ENCODE peak calls at places on chromosome 19, in six cellular contexts. H, Y, D, O, U and L are unnamed samples.

GRCh38 chr19:3518231-3518630 is 12.1 kb downstream of the FZR1 start:
- DNase-seq in H (no peak), Y (no peak), D (no peak), O (no peak), U (no peak), L (no peak)

GRCh38 chr19:10762656-10763055 is 44.8 kb downstream of the DNM2 start:
- DNase-seq in H (no peak), Y (no peak), D (no peak), O (no peak), U (no peak), L (peak)

GRCh38 chr19:7267792-7268736 is 26.1 kb downstream of the INSR start:
- DNase-seq in H (no peak), Y (no peak), D (no peak), O (no peak), U (no peak), L (no peak)

GRCh38 chr19:55319786-55320185 is 5.4 kb downstream of the TMEM150B start:
- DNase-seq in H (no peak), Y (no peak), D (no peak), O (peak), U (peak), L (no peak)

GRCh38 chr19:875265-875879 is 15.9 kb downstream of the CFD start:
- DNase-seq in H (no peak), Y (no peak), D (no peak), O (no peak), U (no peak), L (no peak)

GRCh38 chr19:4284176-4284958 is 5.3 kb downstream of the SHD start:
- DNase-seq in H (no peak), Y (no peak), D (no peak), O (no peak), U (no peak), L (peak)

GRCh38 chr19:55247621-55248099 is 11.2 kb downstream of the PPP6R1 start:
- DNase-seq in H (no peak), Y (no peak), D (no peak), O (peak), U (no peak), L (peak)

GRCh38 chr19:49337267-49338022 is 2.2 kb downstream of the CD37 start:
- DNase-seq in H (peak), Y (no peak), D (no peak), O (no peak), U (no peak), L (no peak)

GRCh38 chr19:48393559-48394330 is at the start of gene GRIN2D:
- DNase-seq in H (no peak), Y (no peak), D (no peak), O (no peak), U (peak), L (no peak)

GRCh38 chr19:13277104-13277809 is 127.0 kb downstream of the IER2 start:
- DNase-seq in H (peak), Y (peak), D (no peak), O (peak), U (peak), L (peak)

GRCh38 chr19:35995655-35995993 is 636 bp downstream of the SDHAF1 start:
- DNase-seq in H (no peak), Y (peak), D (peak), O (peak), U (peak), L (peak)

GRCh38 chr19:343941-344624 is 513 bp downstream of the MIER2 start:
- DNase-seq in H (no peak), Y (peak), D (no peak), O (peak), U (peak), L (peak)

GRCh38 chr19:1098177-1099051 is 3.2 kb upstream of the POLR2E start:
- DNase-seq in H (no peak), Y (no peak), D (no peak), O (peak), U (no peak), L (no peak)

GRCh38 chr19:12669272-12670158 is 2.9 kb downstream of the WDR83 start:
- DNase-seq in H (peak), Y (peak), D (peak), O (peak), U (peak), L (peak)

GRCh38 chr19:35806597-35806996 is 6.0 kb downstream of the PRODH2 start:
- DNase-seq in H (no peak), Y (no peak), D (no peak), O (no peak), U (no peak), L (no peak)

GRCh38 chr19:3504723-3505122 is 1.4 kb upstream of the FZR1 start:
- DNase-seq in H (no peak), Y (no peak), D (no peak), O (no peak), U (no peak), L (no peak)

GRCh38 chr19:48415395-48415794 is 21.9 kb downstream of the GRIN2D start:
- DNase-seq in H (peak), Y (no peak), D (peak), O (peak), U (peak), L (peak)

GRCh38 chr19:58055483-58055874 is 3.6 kb upstream of the ZNF135 start:
- DNase-seq in H (no peak), Y (no peak), D (no peak), O (no peak), U (no peak), L (no peak)

GRCh38 chr19:5605362-5605761 is 17.2 kb downstream of the SAFB2 start:
- DNase-seq in H (no peak), Y (no peak), D (no peak), O (no peak), U (no peak), L (no peak)

GRCh38 chr19:12837225-12837624 is 1.1 kb upstream of the MAST1 start:
- DNase-seq in H (no peak), Y (no peak), D (no peak), O (no peak), U (no peak), L (no peak)

GRCh38 chr19:35661995-35662340 is 4.3 kb upstream of the UPK1A start:
- DNase-seq in H (no peak), Y (no peak), D (no peak), O (no peak), U (no peak), L (no peak)

GRCh38 chr19:36986601-36987000 is 70.5 kb downstream of the ZNF568 start:
- DNase-seq in H (no peak), Y (no peak), D (no peak), O (no peak), U (no peak), L (no peak)

GRCh38 chr19:9149976-9150375 is 9.8 kb downstream of the ZNF317 start:
- DNase-seq in H (no peak), Y (no peak), D (peak), O (no peak), U (no peak), L (no peak)

GRCh38 chr19:36169084-36169760 is 17.0 kb upstream of the COX7A1 start:
- DNase-seq in H (no peak), Y (no peak), D (no peak), O (no peak), U (peak), L (no peak)

GRCh38 chr19:34269968-34270621 is 15.7 kb downstream of the GARRE1 start:
- DNase-seq in H (peak), Y (peak), D (peak), O (peak), U (peak), L (peak)

DNA sequence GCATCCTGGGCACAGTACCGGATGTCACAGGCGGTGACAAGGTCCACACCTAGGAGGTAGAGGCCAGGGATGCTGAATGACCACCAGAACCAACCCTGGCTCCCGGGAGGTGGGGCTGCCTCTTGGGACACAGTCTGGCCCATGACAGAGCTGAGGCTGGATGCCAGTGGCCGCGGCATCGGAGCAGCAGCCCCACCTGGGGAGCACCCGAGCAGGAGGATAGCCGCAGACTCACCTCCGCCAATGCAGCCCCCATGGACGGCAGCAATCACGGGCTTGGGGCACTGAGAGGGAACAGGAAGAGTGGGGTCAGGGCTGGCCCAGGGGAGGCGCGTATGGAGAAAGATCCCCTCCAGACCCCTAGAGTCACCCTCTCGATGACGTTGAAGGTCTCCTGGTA is 4.3 kb upstream of the LGALS4 start:
- DNase-seq in H (no peak), Y (no peak), D (no peak), O (no peak), U (no peak), L (no peak)
- TF ChIP-seq CTCF in H (no peak), Y (no peak), D (no peak), O (no peak), U (no peak), L (no peak)

GRCh38 chr19:21758296-21758695 is 9.1 kb downstream of the ZNF100 start:
- DNase-seq in H (no peak), Y (no peak), D (no peak), O (no peak), U (no peak), L (no peak)
- TF ChIP-seq CTCF in H (no peak), Y (no peak), D (no peak), O (no peak), U (no peak), L (no peak)

GRCh38 chr19:42465827-42466280 is 23.1 kb upstream of the CXCL17 start:
- DNase-seq in H (no peak), Y (no peak), D (no peak), O (no peak), U (no peak), L (no peak)
- TF ChIP-seq CTCF in H (no peak), Y (no peak), D (no peak), O (no peak), U (no peak), L (no peak)

DNA sequence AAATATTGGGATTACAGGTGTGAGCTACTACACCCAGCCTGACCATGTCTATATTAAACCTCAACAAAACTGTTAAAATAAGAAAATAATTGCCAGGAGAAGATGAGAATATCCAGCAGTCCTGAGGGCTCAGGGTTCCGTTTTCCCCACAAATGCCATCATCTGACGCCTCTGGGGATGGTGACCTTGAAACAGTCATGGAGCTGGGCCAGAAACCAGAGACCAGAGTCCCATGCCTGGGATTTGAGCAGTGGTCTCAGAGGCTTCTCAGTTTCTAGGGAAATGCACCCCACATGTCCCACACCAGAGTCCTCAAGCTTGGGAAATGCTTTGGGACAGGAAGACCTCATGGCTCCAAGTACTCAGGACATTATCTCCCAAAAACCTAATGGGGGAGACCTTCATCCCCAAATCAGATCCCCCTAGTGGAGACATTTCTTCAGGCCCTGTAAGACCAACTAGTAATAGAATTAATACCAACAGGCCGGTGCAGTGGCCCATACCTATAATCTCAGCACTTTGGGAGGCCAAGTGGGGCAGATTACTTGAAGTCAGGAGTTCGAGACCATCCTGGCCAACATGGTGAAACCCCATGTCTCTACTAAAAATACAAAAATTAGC is 2.9 kb upstream of the MAP1S start:
- DNase-seq in H (no peak), Y (no peak), D (no peak), O (no peak), U (no peak), L (no peak)
- TF ChIP-seq CTCF in H (no peak), Y (no peak), D (no peak), O (peak), U (no peak), L (no peak)

GRCh38 chr19:43784981-43785808 is 4.4 kb upstream of the KCNN4 start:
- DNase-seq in H (peak), Y (peak), D (no peak), O (peak), U (peak), L (peak)
- TF ChIP-seq CTCF in H (peak), Y (peak), D (no peak), O (peak), U (peak), L (peak)

GRCh38 chr19:46031781-46032596 is 8.8 kb downstream of the IGFL4 start:
- DNase-seq in H (no peak), Y (no peak), D (peak), O (no peak), U (no peak), L (no peak)
- TF ChIP-seq CTCF in H (no peak), Y (no peak), D (no peak), O (no peak), U (no peak), L (no peak)

GRCh38 chr19:43503501-43504425 is 783 bp downstream of the PHLDB3 start:
- DNase-seq in H (peak), Y (peak), D (peak), O (peak), U (peak), L (peak)
- TF ChIP-seq CTCF in H (no peak), Y (peak), D (no peak), O (no peak), U (peak), L (no peak)

DNA sequence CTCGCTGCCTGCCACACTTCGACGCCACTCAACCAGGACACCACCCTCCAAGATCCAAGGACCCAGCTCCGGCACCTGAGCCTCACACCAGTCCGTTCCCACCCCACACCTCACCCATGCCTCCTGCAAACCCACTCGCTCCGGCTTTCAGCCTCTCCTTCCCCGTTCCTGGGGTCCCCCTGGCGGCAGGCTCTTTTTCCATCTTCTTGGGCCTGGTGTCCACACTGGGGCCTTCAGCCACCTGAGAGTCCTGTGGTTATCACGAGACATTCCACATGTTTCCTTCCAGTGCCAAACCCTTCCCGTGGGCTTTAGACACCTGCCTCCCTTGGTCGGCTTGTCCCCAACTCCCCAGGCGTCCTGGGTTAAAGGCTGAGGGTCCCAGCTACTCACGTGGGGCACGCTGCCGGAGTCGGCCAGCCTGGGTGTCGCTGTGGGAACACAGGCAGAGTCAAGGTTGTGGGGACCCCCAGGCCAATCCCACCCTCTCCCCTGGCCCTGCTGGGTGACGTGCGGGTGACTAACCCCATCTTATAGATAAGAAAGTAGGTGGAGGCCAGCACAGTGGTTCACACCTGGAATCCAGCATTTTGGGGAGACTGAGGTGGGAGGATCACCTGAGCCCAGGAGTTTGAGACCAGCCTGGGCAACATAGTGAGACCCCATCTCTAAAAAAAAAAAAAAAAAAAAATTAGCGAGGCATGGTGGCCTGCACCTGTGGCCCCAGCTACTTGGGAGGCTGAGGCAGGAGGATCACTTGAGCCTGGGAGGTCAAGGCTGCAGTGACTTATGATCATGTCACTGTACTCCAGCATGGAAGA is 2.0 kb downstream of the JSRP1 start:
- DNase-seq in H (no peak), Y (no peak), D (no peak), O (no peak), U (peak), L (no peak)
- TF ChIP-seq CTCF in H (no peak), Y (no peak), D (no peak), O (peak), U (no peak), L (no peak)

GRCh38 chr19:32041681-32042292 is 303.6 kb upstream of the ZNF507 start:
- DNase-seq in H (no peak), Y (peak), D (no peak), O (peak), U (peak), L (no peak)
- TF ChIP-seq CTCF in H (no peak), Y (peak), D (no peak), O (peak), U (peak), L (no peak)

GRCh38 chr19:17580470-17581000 is 25.1 kb downstream of the COLGALT1 start:
- DNase-seq in H (no peak), Y (no peak), D (no peak), O (no peak), U (no peak), L (no peak)
- TF ChIP-seq CTCF in H (no peak), Y (no peak), D (no peak), O (no peak), U (peak), L (no peak)